ENCODE peak calls at places on chromosomes 12 and 14, in five cellular contexts. O is astrocyte, J is neuronal stem cell, R is IMR-90, Z is fibroblast of lung. Q is an unnamed sample.
A peak's percentile ranks its signal among the peaks of the same experiment; 100 is the strongest.

GRCh38 chr12:4109826-4110225 is 163.7 kb upstream of the CCND2 start:
- DNase-seq in O (no peak), J (no peak), R (no peak), Z (no peak), Q (no peak)

GRCh38 chr12:86411710-86412109 is 155.5 kb upstream of the MGAT4C start:
- DNase-seq in O (no peak), J (no peak), R (no peak), Z (no peak), Q (no peak)

GRCh38 chr14:32081901-32082300 is 4.8 kb downstream of the ARHGAP5 start:
- DNase-seq in O (no peak), J (no peak), R (no peak), Z (no peak), Q (no peak)

GRCh38 chr14:38065101-38065762 is 142.5 kb upstream of the SSTR1 start:
- DNase-seq in O (no peak), J (no peak), R (no peak), Z (no peak), Q (peak; percentile 50)

GRCh38 chr14:101102875-101103274 is 199.4 kb upstream of the RTL1 start:
- DNase-seq in O (no peak), J (no peak), R (no peak), Z (peak; percentile 36), Q (no peak)

GRCh38 chr12:131787143-131787660 is 41.0 kb upstream of the MMP17 start:
- DNase-seq in O (no peak), J (no peak), R (no peak), Z (no peak), Q (no peak)

GRCh38 chr12:96073346-96074336 is 38.3 kb upstream of the LTA4H start:
- DNase-seq in O (no peak), J (no peak), R (no peak), Z (no peak), Q (no peak)

GRCh38 chr12:47190271-47190750 is 110.6 kb upstream of the AMIGO2 start:
- DNase-seq in O (peak; percentile 78), J (no peak), R (peak; percentile 74), Z (peak; percentile 86), Q (no peak)

GRCh38 chr14:104602315-104602932 is 2.1 kb downstream of the TMEM179 start:
- DNase-seq in O (no peak), J (no peak), R (no peak), Z (no peak), Q (no peak)

GRCh38 chr14:91223028-91223783 is 21.3 kb downstream of the GPR68 start:
- DNase-seq in O (no peak), J (no peak), R (no peak), Z (no peak), Q (no peak)

GRCh38 chr14:97978336-97978735 is 1181.2 kb downstream of the VRK1 start:
- DNase-seq in O (peak; percentile 61), J (peak; percentile 41), R (no peak), Z (peak; percentile 72), Q (peak; percentile 92)

GRCh38 chr12:68102731-68103130 is 56.8 kb downstream of the IFNG start:
- DNase-seq in O (no peak), J (no peak), R (no peak), Z (no peak), Q (no peak)

GRCh38 chr14:78704965-78705364 is 534.8 kb downstream of the NRXN3 start:
- DNase-seq in O (no peak), J (no peak), R (no peak), Z (no peak), Q (no peak)

GRCh38 chr12:124390442-124391116 is 95.7 kb downstream of the RFLNA start:
- DNase-seq in O (peak; percentile 76), J (no peak), R (peak; percentile 82), Z (peak; percentile 85), Q (no peak)

GRCh38 chr12:98416845-98417244 is 98.5 kb upstream of the TMPO start:
- DNase-seq in O (peak; percentile 26), J (no peak), R (peak; percentile 57), Z (peak; percentile 41), Q (no peak)

GRCh38 chr12:112179936-112180335 is 54.6 kb downstream of the TRAFD1 start:
- DNase-seq in O (no peak), J (no peak), R (no peak), Z (no peak), Q (no peak)

GRCh38 chr14:29763342-29763858 is 164.2 kb downstream of the PRKD1 start:
- DNase-seq in O (no peak), J (no peak), R (no peak), Z (no peak), Q (no peak)

GRCh38 chr12:111443586-111443985 is 37.9 kb downstream of the SH2B3 start:
- DNase-seq in O (no peak), J (no peak), R (peak; percentile 80), Z (peak; percentile 55), Q (no peak)

GRCh38 chr14:94548999-94549985 is 11.9 kb upstream of the SERPINA4 start:
- DNase-seq in O (peak; percentile 18), J (peak; percentile 83), R (peak; percentile 36), Z (peak; percentile 25), Q (peak; percentile 68)

GRCh38 chr14:101833045-101833444 is 71.5 kb downstream of the PPP2R5C start:
- DNase-seq in O (no peak), J (no peak), R (no peak), Z (no peak), Q (no peak)

DNA sequence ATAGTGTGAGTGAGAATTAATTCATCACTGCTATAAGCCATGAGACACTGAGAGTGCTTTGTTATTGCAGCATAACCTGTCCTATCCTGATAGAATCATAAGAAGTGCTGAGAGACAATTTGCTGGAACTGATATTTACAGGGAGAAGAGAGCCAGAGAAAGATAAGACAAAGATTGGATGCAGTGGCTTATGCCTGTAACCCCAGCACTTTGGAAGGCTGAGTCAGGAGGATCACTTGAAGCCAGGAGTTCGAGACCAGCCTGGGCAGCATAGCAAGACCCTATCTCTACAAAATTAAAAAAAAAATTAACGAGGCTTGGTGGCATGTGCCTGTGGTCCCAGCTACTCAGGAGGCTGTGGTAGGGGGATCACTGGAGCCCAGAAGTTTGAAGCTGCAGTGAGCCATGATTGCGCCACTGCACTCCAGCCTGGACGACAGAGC is 3.0 kb upstream of the P2RX7 start:
- DNase-seq in O (no peak), J (no peak), R (no peak), Z (no peak), Q (no peak)
- H3K4me2 ChIP-seq in O (no peak overlapping the region), J (no peak overlapping the region), R (no peak overlapping the region), Z (no peak overlapping the region), Q (peak overlapping the region; percentile 58)

GRCh38 chr12:6478406-6478805 is 7.9 kb upstream of the VAMP1 start:
- DNase-seq in O (no peak), J (no peak), R (no peak), Z (peak; percentile 36), Q (no peak)
- H3K9ac ChIP-seq in O (no peak overlapping the region), J (no peak overlapping the region), R (no peak overlapping the region), Z (no peak overlapping the region), Q (no peak overlapping the region)

GRCh38 chr12:10086387-10086786 is 12.4 kb downstream of the CLEC1A start:
- DNase-seq in O (no peak), J (no peak), R (no peak), Z (no peak), Q (no peak)
- H3K9me3 ChIP-seq in O (no peaks in the 10 kb centered on the region), J (no peaks in the 10 kb centered on the region), R (peaks cover 3% of the 10 kb centered on the region), Z (no peaks in the 10 kb centered on the region), Q (peaks cover 3% of the 10 kb centered on the region)

DNA sequence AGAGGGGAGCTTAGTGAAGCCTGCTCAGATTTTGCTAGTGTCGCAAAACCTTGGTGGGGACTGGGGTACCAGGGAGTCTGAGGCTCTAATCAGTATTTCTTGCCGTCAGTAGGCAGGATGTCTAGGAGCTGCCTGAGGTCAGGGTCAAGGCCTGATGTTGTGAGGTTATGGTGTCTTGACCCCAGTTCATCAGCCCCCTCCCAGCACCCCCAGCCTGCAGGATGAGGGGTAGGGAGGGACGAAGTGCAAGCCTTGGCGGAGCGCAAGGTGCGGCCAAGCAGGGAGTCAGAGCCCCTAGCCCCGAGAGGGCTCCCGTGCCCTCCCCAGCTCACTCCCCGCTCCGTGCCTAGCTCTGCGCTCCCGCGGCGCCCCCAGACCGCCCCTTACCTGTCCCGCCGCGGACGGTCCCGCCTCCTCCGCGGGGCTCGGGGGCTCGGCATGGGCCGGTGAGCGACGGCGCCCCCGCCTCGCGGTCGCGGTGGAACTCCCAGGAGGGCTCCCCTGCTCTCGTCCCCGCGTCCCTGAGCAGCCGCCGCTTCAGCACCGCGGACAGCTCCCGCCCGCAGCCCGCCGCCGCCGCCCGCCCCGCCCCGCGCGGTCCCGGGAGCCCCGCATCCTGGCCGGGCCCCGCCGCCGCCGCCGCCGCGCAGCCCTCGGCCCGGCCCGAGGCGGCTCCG is 347 bp downstream of the SYNDIG1L start:
- DNase-seq in O (no peak), J (peak; percentile 78), R (no peak), Z (peak; percentile 17), Q (no peak)
- H3K4me2 ChIP-seq in O (peak overlapping the region; percentile 48), J (peak overlapping the region; percentile 59), R (no peak overlapping the region), Z (no peak overlapping the region), Q (no peak overlapping the region)